ENCODE peak calls at places on chromosomes 13 and 19, in nine cellular contexts. J, T, S, I, F, N, V, G and M are unnamed samples. For H3K9me3, the result is how much of the 10 kb centered on the place peaks cover.

GRCh38 chr19:13163609-13164364 is 13.6 kb downstream of the IER2 start:
- DNase-seq in G (peak), T (peak), F (peak), J (peak), V (peak), I (peak), S (peak), N (peak), M (peak)

GRCh38 chr19:44499559-44499958 is 763 bp downstream of the ZNF180 start:
- DNase-seq in N (no peak), F (no peak), I (no peak), V (no peak), J (no peak), S (no peak), G (no peak), T (no peak), M (no peak)

GRCh38 chr19:45103625-45104319 is 10.8 kb downstream of the PPP1R37 start:
- DNase-seq in N (no peak), V (no peak), S (no peak), I (no peak), T (peak), F (no peak), J (peak), G (no peak), M (no peak)

GRCh38 chr13:20414475-20415287 is 111.0 kb downstream of the CRYL1 start:
- DNase-seq in J (no peak), S (no peak), N (no peak), I (no peak), G (no peak), F (no peak), T (no peak), V (no peak), M (no peak)

GRCh38 chr19:5440299-5440698 is 14.9 kb upstream of the ZNRF4 start:
- DNase-seq in V (no peak), F (no peak), S (no peak), I (no peak), G (no peak), J (no peak), T (no peak), N (no peak), M (no peak)

GRCh38 chr19:33292595-33293254 is 9.6 kb downstream of the CEBPA start:
- DNase-seq in J (no peak), N (no peak), T (no peak), S (no peak), F (no peak), V (peak), G (peak), I (no peak), M (no peak)

GRCh38 chr13:112114391-112114790 is 47.4 kb downstream of the SOX1 start:
- DNase-seq in N (no peak), S (no peak), F (no peak), T (no peak), I (no peak), G (no peak), V (no peak), J (no peak), M (no peak)

GRCh38 chr19:37867831-37868230 is 38.6 kb downstream of the WDR87 start:
- DNase-seq in N (peak), T (peak), J (no peak), F (no peak), V (peak), S (no peak), I (no peak), G (no peak), M (peak)

GRCh38 chr13:20156711-20157110 is 4.1 kb downstream of the GJA3 start:
- DNase-seq in V (no peak), G (no peak), F (no peak), I (no peak), T (no peak), S (no peak), J (no peak), N (no peak), M (no peak)

GRCh38 chr13:43786766-43787517 is at the start of gene ENOX1:
- DNase-seq in G (peak), T (peak), S (peak), I (peak), V (peak), J (no peak), F (peak), N (peak), M (peak)

GRCh38 chr13:90412980-90413379 is 934.5 kb upstream of the MIR17HG start:
- DNase-seq in G (no peak), J (no peak), F (no peak), I (no peak), T (no peak), N (no peak), S (no peak), V (no peak), M (no peak)

GRCh38 chr13:39107484-39108040 is 69.3 kb downstream of the NHLRC3 start:
- DNase-seq in F (no peak), J (peak), S (no peak), I (no peak), N (no peak), G (no peak), V (no peak), T (no peak), M (no peak)

GRCh38 chr13:44231786-44232516 is 141.7 kb upstream of the SERP2 start:
- DNase-seq in G (no peak), T (peak), J (no peak), V (peak), N (peak), I (no peak), S (peak), F (peak), M (peak)

GRCh38 chr13:23547000-23547590 is 23.1 kb upstream of the TNFRSF19 start:
- DNase-seq in N (peak), T (peak), S (peak), J (no peak), I (no peak), V (peak), G (peak), F (peak), M (no peak)

GRCh38 chr19:51546650-51547396 is 15.4 kb upstream of the SIGLEC6 start:
- DNase-seq in V (peak), J (no peak), N (peak), T (no peak), S (no peak), I (no peak), F (no peak), G (no peak), M (no peak)

GRCh38 chr19:4016486-4016885 is 8.9 kb downstream of the PIAS4 start:
- DNase-seq in I (no peak), V (no peak), G (no peak), J (no peak), T (no peak), S (no peak), F (no peak), N (no peak), M (no peak)

GRCh38 chr13:50209646-50210045 is 194.4 kb downstream of the KCNRG start:
- DNase-seq in F (no peak), V (no peak), I (no peak), G (no peak), N (no peak), S (no peak), T (no peak), J (no peak), M (no peak)

GRCh38 chr19:45484273-45484945 is 12.4 kb downstream of the RTN2 start:
- DNase-seq in J (no peak), F (no peak), V (peak), N (no peak), G (no peak), I (no peak), T (no peak), S (no peak), M (no peak)

GRCh38 chr13:51534075-51534817 is 50.0 kb upstream of the WDFY2 start:
- DNase-seq in G (no peak), N (no peak), J (no peak), V (no peak), T (no peak), F (peak), S (no peak), I (peak), M (no peak)

GRCh38 chr13:45846681-45847080 is 4.9 kb downstream of the SIAH3 start:
- DNase-seq in N (no peak), G (no peak), F (no peak), V (no peak), T (no peak), I (no peak), J (no peak), S (no peak), M (no peak)

GRCh38 chr19:2138061-2138728 is 13.2 kb downstream of the AP3D1 start:
- DNase-seq in G (no peak), T (no peak), S (no peak), N (no peak), V (no peak), J (no peak), I (no peak), F (no peak), M (no peak)

GRCh38 chr13:40161008-40161694 is 505.3 kb downstream of the FOXO1 start:
- DNase-seq in J (peak), F (no peak), G (no peak), N (no peak), S (no peak), I (no peak), V (no peak), T (no peak), M (no peak)

GRCh38 chr19:15717781-15718180 is 10.0 kb upstream of the OR10H2 start:
- DNase-seq in F (no peak), T (no peak), S (no peak), J (no peak), I (no peak), G (no peak), N (no peak), V (no peak), M (no peak)

GRCh38 chr19:15721208-15721607 is 6.6 kb upstream of the OR10H2 start:
- DNase-seq in T (no peak), J (no peak), V (no peak), S (no peak), I (no peak), G (no peak), N (no peak), F (no peak), M (no peak)

GRCh38 chr19:15727724-15728123 is at the start of gene OR10H2:
- DNase-seq in F (no peak), V (no peak), G (no peak), J (no peak), T (no peak), I (no peak), S (no peak), N (no peak), M (no peak)

GRCh38 chr19:15722956-15723355 is 4.9 kb upstream of the OR10H2 start:
- DNase-seq in J (no peak), N (no peak), V (no peak), T (no peak), S (no peak), G (no peak), I (no peak), F (no peak), M (no peak)
- H3K9me3 ChIP-seq in J (under half), N (under half), V (under half), T (under half), S (under half), G (under half), I (under half), F (under half), M (under half)

GRCh38 chr13:94233401-94233800 is 246.1 kb downstream of the DCT start:
- DNase-seq in S (no peak), I (no peak), J (no peak), N (peak), V (peak), G (no peak), F (peak), T (peak), M (peak)
- H3K4me3 ChIP-seq in S (peak), I (no peak), J (no peak), N (no peak), V (no peak), G (no peak), F (no peak), T (no peak), M (no peak)

GRCh38 chr19:56811480-56811879 is 29.0 kb downstream of the PEG3 start:
- DNase-seq in G (no peak), F (no peak), J (no peak), N (no peak), V (no peak), S (no peak), T (no peak), I (no peak), M (no peak)
- H3K9me3 ChIP-seq in G (under half), F (under half), J (under half), N (under half), V (under half), S (under half), T (under half), I (under half), M (under half)

DNA sequence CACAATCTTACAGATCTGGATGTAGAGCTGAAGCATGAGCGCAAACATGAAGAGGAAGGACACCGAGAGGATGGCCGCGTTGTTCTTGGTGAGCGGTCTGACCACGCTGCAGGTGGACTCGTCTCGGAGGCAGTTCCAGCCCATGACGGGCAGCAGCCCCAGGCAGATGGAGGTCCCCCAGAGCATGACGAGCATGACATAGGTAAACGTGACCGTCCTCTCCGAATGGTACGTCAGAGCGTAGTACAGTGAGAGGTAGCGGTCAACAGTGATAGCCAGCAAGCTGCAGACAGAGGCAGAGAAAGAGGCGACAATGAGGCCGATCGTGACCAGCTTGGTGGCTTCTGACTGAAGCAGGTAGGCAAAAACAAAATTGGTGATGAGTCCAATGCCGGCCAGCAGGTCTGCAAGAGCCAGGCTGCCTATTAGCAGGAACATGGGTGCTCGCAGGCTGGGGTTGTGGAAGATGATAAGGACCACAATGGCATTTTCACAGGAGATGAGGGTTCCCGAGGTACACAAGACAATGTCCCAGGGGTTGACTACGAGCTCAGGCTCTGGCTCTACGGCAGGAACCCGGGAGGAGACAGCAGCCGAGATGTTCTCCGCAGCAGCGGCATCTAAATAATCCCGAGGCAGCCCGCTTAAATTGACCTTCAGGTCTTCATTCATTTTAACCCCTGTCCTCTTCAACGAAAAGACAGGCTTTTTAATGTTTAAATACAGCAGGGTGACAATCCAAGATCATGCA is 1.3 kb downstream of the GPR12 start:
- DNase-seq in G (no peak), N (no peak), S (no peak), I (no peak), J (no peak), F (no peak), T (no peak), V (no peak), M (no peak)
- H3K4me3 ChIP-seq in G (peak), N (no peak), S (peak), I (no peak), J (no peak), F (no peak), T (peak), V (no peak), M (no peak)

GRCh38 chr19:41699231-41699967 is 9.0 kb upstream of the CEACAM5 start:
- DNase-seq in N (no peak), J (no peak), G (peak), V (no peak), F (no peak), S (peak), T (no peak), I (no peak), M (no peak)

GRCh38 chr19:41698746-41699230 is 9.6 kb upstream of the CEACAM5 start:
- DNase-seq in I (no peak), F (no peak), J (no peak), N (no peak), V (no peak), S (no peak), G (no peak), T (no peak), M (no peak)

GRCh38 chr19:41701401-41702075 is 6.9 kb upstream of the CEACAM5 start:
- DNase-seq in T (no peak), V (no peak), I (no peak), J (peak), F (no peak), G (peak), N (no peak), S (no peak), M (no peak)

GRCh38 chr19:41700381-41701195 is 7.8 kb upstream of the CEACAM5 start:
- DNase-seq in F (no peak), N (no peak), S (peak), J (no peak), T (no peak), I (no peak), V (no peak), G (peak), M (no peak)

GRCh38 chr19:41699968-41700323 is 8.5 kb upstream of the CEACAM5 start:
- DNase-seq in N (no peak), S (no peak), T (no peak), G (peak), V (no peak), J (no peak), I (no peak), F (no peak), M (no peak)
- H3K9me3 ChIP-seq in N (under half), S (under half), T (under half), G (under half), V (under half), J (under half), I (under half), F (under half), M (under half)

GRCh38 chr19:30089086-30089665 is 147.1 kb downstream of the URI1 start:
- DNase-seq in S (no peak), N (no peak), I (no peak), F (no peak), V (no peak), T (no peak), J (no peak), G (peak), M (no peak)

GRCh38 chr19:30087381-30088138 is 145.5 kb downstream of the URI1 start:
- DNase-seq in V (no peak), J (no peak), T (no peak), F (no peak), G (peak), I (no peak), N (no peak), S (no peak), M (no peak)

GRCh38 chr19:30090476-30090875 is 148.4 kb downstream of the URI1 start:
- DNase-seq in V (no peak), F (no peak), T (no peak), N (no peak), I (no peak), G (peak), S (no peak), J (no peak), M (no peak)

GRCh38 chr19:30086916-30087315 is 144.9 kb downstream of the URI1 start:
- DNase-seq in F (no peak), S (no peak), N (no peak), V (no peak), G (peak), T (no peak), J (no peak), I (no peak), M (no peak)

DNA sequence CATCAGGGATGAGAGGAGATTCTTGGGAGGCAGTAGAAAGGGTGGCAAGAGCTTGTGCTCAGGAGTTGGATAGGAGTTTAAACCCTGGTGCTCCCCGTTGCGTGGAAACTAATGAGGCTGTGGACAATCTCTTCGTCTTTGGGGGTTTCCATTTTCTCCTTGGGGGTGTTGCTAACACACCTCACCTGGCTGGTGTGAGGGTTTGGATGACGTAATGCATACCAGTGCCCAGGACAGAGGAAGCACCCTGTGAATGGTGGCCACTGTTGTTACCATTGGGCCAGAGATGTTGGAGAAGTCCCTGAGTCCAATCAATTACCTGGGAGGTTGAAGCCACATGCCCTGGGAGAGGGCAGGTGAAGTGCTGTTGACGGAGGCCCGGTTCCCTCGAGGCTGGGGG is 146.5 kb downstream of the URI1 start:
- DNase-seq in S (no peak), G (no peak), J (no peak), I (no peak), N (no peak), F (no peak), V (no peak), T (no peak), M (no peak)
- H3K4me3 ChIP-seq in S (no peak), G (no peak), J (no peak), I (no peak), N (no peak), F (no peak), V (no peak), T (no peak), M (no peak)

DNA sequence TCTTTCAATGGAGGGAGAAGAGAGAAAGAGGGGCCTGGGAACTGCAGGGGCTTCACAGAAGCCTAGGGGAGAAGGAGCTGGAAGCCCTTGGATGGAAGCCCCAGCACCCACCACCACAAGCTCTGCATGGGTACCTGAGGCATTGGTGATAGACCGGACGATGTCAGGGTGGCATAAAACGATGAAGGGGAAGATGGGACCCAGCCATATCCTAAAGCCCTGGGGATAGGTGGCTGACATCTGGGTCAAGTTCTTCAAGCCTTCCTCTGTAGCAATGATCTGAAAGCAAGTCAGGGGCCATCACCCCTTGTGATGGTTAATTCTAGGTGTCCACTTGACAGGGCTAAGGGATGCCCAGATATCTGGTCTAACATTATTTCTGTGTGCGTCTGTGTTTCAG is 11.2 kb upstream of the OR10H5 start:
- DNase-seq in S (no peak), J (no peak), G (no peak), I (no peak), V (no peak), N (no peak), T (no peak), F (no peak), M (no peak)
- H3K9me3 ChIP-seq in S (under half), J (under half), G (under half), I (under half), V (under half), N (under half), T (under half), F (under half), M (under half)

GRCh38 chr19:862529-863304 is 3.3 kb downstream of the CFD start:
- DNase-seq in I (peak), F (peak), T (peak), V (peak), J (peak), G (peak), S (peak), N (peak), M (no peak)

GRCh38 chr19:861099-861755 is 1.8 kb downstream of the CFD start:
- DNase-seq in I (no peak), T (no peak), N (no peak), S (no peak), G (no peak), J (no peak), V (no peak), F (no peak), M (no peak)

GRCh38 chr19:860481-861098 is 1.1 kb downstream of the CFD start:
- DNase-seq in V (peak), J (peak), I (peak), T (peak), G (peak), S (peak), N (peak), F (no peak), M (peak)

GRCh38 chr19:863305-863620 is 3.8 kb downstream of the CFD start:
- DNase-seq in J (no peak), S (no peak), I (no peak), N (no peak), V (no peak), F (no peak), T (no peak), G (no peak), M (no peak)

DNA sequence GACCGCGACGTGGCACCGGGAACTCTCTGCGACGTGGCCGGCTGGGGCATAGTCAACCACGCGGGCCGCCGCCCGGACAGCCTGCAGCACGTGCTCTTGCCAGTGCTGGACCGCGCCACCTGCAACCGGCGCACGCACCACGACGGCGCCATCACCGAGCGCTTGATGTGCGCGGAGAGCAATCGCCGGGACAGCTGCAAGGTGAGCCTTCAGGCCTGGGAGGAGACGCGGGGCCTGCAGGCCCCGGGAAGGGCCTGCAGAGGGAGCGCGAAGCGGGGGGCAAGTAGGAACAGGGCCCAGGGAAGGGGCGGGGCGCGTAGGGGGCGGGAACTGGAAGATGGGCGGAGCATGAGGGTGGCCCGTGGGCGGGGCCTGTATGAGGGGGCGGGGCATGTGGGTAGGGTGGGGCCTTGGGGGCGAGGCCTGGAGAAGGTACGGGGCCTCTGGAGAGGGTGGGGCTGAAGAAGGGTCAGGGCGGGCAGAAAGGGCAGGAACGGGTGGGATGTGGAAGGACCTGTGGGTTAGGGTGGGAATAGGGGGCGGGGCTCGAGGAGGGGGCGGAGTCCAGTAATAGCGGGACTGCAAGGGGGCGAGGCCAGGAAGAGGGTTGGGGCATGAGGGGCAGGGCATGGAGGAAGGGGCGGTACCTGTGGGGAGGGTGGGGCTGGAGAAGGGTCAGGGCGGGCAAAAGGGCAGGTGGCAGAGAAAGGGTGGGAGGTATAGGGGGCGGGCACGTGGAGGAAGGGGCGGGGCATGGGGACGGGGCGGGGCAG is 2.5 kb downstream of the CFD start:
- DNase-seq in N (no peak), F (peak), I (peak), G (peak), S (no peak), J (peak), T (peak), V (no peak), M (no peak)
- H3K4me3 ChIP-seq in N (no peak), F (no peak), I (no peak), G (no peak), S (no peak), J (no peak), T (no peak), V (no peak), M (no peak)